ENCODE peak calls at places on chromosomes 12 and 14, in four cellular contexts. L, E, A and D are unnamed samples.

GRCh38 chr14:89721991-89722390 is 232.5 kb downstream of the EFCAB11 start:
- DNase-seq in A (no peak), E (peak), L (no peak), D (no peak)

GRCh38 chr12:57485695-57486094 is 2.2 kb upstream of the MARS1 start:
- DNase-seq in L (no peak), E (no peak), A (no peak), D (no peak)

GRCh38 chr14:68651652-68652432 is 141.0 kb downstream of the ZFP36L1 start:
- DNase-seq in A (no peak), E (no peak), L (no peak), D (no peak)

GRCh38 chr14:65159281-65160062 is 57.2 kb upstream of the MAX start:
- DNase-seq in E (no peak), A (no peak), L (no peak), D (no peak)

GRCh38 chr14:55071870-55072640 is 20.6 kb downstream of the MAPK1IP1L start:
- DNase-seq in A (peak), L (no peak), E (no peak), D (peak)

GRCh38 chr14:75283884-75284563 is 5.4 kb downstream of the FOS start:
- DNase-seq in E (peak), A (no peak), L (no peak), D (no peak)

GRCh38 chr12:52646613-52647012 is 5.4 kb downstream of the KRT2 start:
- DNase-seq in E (no peak), A (no peak), L (no peak), D (no peak)

GRCh38 chr12:39619316-39619659 is 315 bp downstream of the ABCD2 start:
- DNase-seq in L (peak), A (no peak), E (no peak), D (peak)

GRCh38 chr12:32501835-32502333 is 102.5 kb downstream of the FGD4 start:
- DNase-seq in E (peak), L (no peak), A (peak), D (peak)

GRCh38 chr12:8662592-8662991 is at the start of gene MFAP5:
- DNase-seq in L (no peak), A (no peak), E (no peak), D (no peak)

GRCh38 chr12:32107376-32108267 is 975 bp downstream of the BICD1 start:
- DNase-seq in A (peak), E (peak), L (peak), D (peak)

GRCh38 chr14:55102141-55102547 is 26.9 kb upstream of the LGALS3 start:
- DNase-seq in A (no peak), E (peak), L (peak), D (peak)

GRCh38 chr12:122865268-122866231 is 30.3 kb downstream of the HIP1R start:
- DNase-seq in A (no peak), E (peak), L (no peak), D (peak)

GRCh38 chr12:98471085-98471484 is 44.3 kb upstream of the TMPO start:
- DNase-seq in A (no peak), L (no peak), E (peak), D (no peak)

GRCh38 chr14:103198429-103199140 is 75.3 kb downstream of the TNFAIP2 start:
- DNase-seq in L (no peak), A (no peak), E (no peak), D (no peak)

GRCh38 chr12:22529281-22530060 is 14.9 kb downstream of the C2CD5 start:
- DNase-seq in L (no peak), E (peak), A (no peak), D (peak)

GRCh38 chr12:26100966-26101744 is 23.7 kb downstream of the BHLHE41 start:
- DNase-seq in L (no peak), A (no peak), E (peak), D (no peak)

GRCh38 chr12:124679533-124680371 is 112.3 kb upstream of the NCOR2 start:
- DNase-seq in E (no peak), L (no peak), A (no peak), D (no peak)

GRCh38 chr12:83700858-83701257 is 1014.2 kb downstream of the TMTC2 start:
- DNase-seq in A (no peak), E (no peak), L (no peak), D (no peak)

GRCh38 chr14:105537580-105538474 is 11.4 kb downstream of the TMEM121 start:
- DNase-seq in L (peak), E (peak), A (peak), D (peak)

GRCh38 chr14:53378142-53378541 is 225.0 kb upstream of the DDHD1 start:
- DNase-seq in L (no peak), A (no peak), E (no peak), D (no peak)

GRCh38 chr14:61837336-61838229 is 75.4 kb downstream of the SNAPC1 start:
- DNase-seq in L (peak), E (peak), A (peak), D (peak)